ENCODE peak calls at places on chromosomes 11 and 22, in four cellular contexts. B is activated CD8-positive, alpha-beta memory T cell treated with anti-CD3 and anti-CD28 coated beads for 24 hours; A is EH; N is Kasumi-1. W is an unnamed sample.

GRCh38 chr22:46192210-46192993 is 42.1 kb downstream of the PPARA start:
- DNase-seq in N (no peak), B (no peak), A (no peak), W (no peak)

GRCh38 chr11:126834573-126834972 is 166.0 kb downstream of the KIRREL3 start:
- DNase-seq in N (no peak), A (no peak), B (no peak), W (no peak)

GRCh38 chr11:37320921-37321320 is 722.9 kb upstream of the RAG2 start:
- DNase-seq in B (no peak), N (no peak), A (no peak), W (no peak)

GRCh38 chr11:2207212-2207611 is 35.6 kb upstream of the TH start:
- DNase-seq in A (no peak), N (no peak), B (peak), W (no peak)

GRCh38 chr11:2796091-2796490 is 89.5 kb downstream of the CDKN1C start:
- DNase-seq in B (no peak), N (no peak), A (no peak), W (peak)

GRCh38 chr22:45692549-45692948 is 20.9 kb downstream of the ATXN10 start:
- DNase-seq in N (no peak), A (peak), B (no peak), W (peak)

GRCh38 chr11:119367661-119368120 is 13.8 kb downstream of the USP2 start:
- DNase-seq in B (no peak), A (no peak), N (no peak), W (no peak)

GRCh38 chr22:26474687-26475086 is 8.9 kb downstream of the HPS4 start:
- DNase-seq in B (no peak), N (no peak), A (peak), W (no peak)

GRCh38 chr11:471468-472145 is 21.5 kb downstream of the PTDSS2 start:
- DNase-seq in A (no peak), N (no peak), B (no peak), W (no peak)

GRCh38 chr11:34192481-34193401 is 87.3 kb downstream of the NAT10 start:
- DNase-seq in B (no peak), N (no peak), A (peak), W (peak)

GRCh38 chr22:43555561-43556515 is 144.0 kb downstream of the MPPED1 start:
- DNase-seq in N (no peak), A (no peak), B (no peak), W (no peak)

GRCh38 chr11:128711136-128711535 is 17.3 kb downstream of the FLI1 start:
- DNase-seq in N (no peak), A (peak), B (no peak), W (peak)

GRCh38 chr11:59102259-59102765 is 4.7 kb upstream of the FAM111B start:
- DNase-seq in A (peak), N (peak), B (peak), W (peak)

GRCh38 chr11:25927391-25927790 is 404.5 kb upstream of the ANO3 start:
- DNase-seq in N (peak), A (no peak), B (no peak), W (no peak)

GRCh38 chr11:103354656-103355055 is 245.4 kb downstream of the DYNC2H1 start:
- DNase-seq in A (no peak), N (no peak), B (no peak), W (no peak)

GRCh38 chr11:27075192-27075591 is 34.6 kb downstream of the BBOX1 start:
- DNase-seq in N (no peak), B (no peak), A (peak), W (peak)

GRCh38 chr22:46467006-46467405 is 70.4 kb downstream of the CELSR1 start:
- DNase-seq in N (no peak), B (no peak), A (peak), W (no peak)

GRCh38 chr11:68202165-68202564 is 10.9 kb downstream of the KMT5B start:
- DNase-seq in N (no peak), B (no peak), A (no peak), W (no peak)

GRCh38 chr11:114617157-114618124 is 21.9 kb upstream of the NXPE4 start:
- DNase-seq in N (no peak), A (no peak), B (no peak), W (no peak)

GRCh38 chr11:75627879-75628668 is 40.8 kb downstream of the MAP6 start:
- DNase-seq in A (peak), B (no peak), N (no peak), W (no peak)

GRCh38 chr11:88338223-88338661 is 706 bp upstream of the CTSC start:
- DNase-seq in N (peak), B (peak), A (peak), W (no peak)

GRCh38 chr22:19410941-19411689 is 20.4 kb downstream of the HIRA start:
- DNase-seq in A (no peak), B (no peak), N (no peak), W (no peak)

GRCh38 chr22:21818487-21819182 is 48.8 kb downstream of the MAPK1 start:
- DNase-seq in N (no peak), A (no peak), B (no peak), W (peak)

GRCh38 chr22:32853662-32854061 is 52.2 kb downstream of the TIMP3 start:
- DNase-seq in N (no peak), B (no peak), A (no peak), W (no peak)

GRCh38 chr11:97965849-97966646 is 1054.7 kb upstream of the CNTN5 start:
- DNase-seq in B (no peak), A (peak), N (no peak), W (peak)

GRCh38 chr11:58787903-58788302 is 56.2 kb upstream of the GLYAT start:
- DNase-seq in B (peak), A (peak), N (no peak), W (no peak)

GRCh38 chr11:11977206-11977938 is 31.1 kb downstream of the DKK3 start:
- DNase-seq in B (peak), A (peak), N (no peak), W (peak)